ENCODE peak calls at places on chromosomes 12 and 14, in six cellular contexts. One of them, this sample, is unnamed.

GRCh38 chr12:4487024-4487423 is 41.4 kb upstream of the FGF6 start:
- DNase-seq in A549: no peak
- DNase-seq in stimulated activated CD8-positive, alpha-beta memory T cell treated with anti-CD3 and anti-CD28 coated beads, Interleukin-4, amount 100 ng/mL, for 1 hour: no peak
- DNase-seq in NCI-H748 treated with DMSO at 0.1 percent for 48 hours: no peak
- DNase-seq in fibroblast of lung: no peak
- DNase-seq in NCI-H1436: no peak
- DNase-seq in this sample: no peak

GRCh38 chr12:1013618-1014489 is 22.8 kb downstream of the ERC1 start:
- DNase-seq in NCI-H1436: no peak
- DNase-seq in A549: peak; percentile 80
- DNase-seq in NCI-H748 treated with DMSO at 0.1 percent for 48 hours: no peak
- DNase-seq in stimulated activated CD8-positive, alpha-beta memory T cell treated with anti-CD3 and anti-CD28 coated beads, Interleukin-4, amount 100 ng/mL, for 1 hour: no peak
- DNase-seq in fibroblast of lung: peak; percentile 85
- DNase-seq in this sample: no peak

GRCh38 chr12:50185496-50185895 is 18.3 kb upstream of the CERS5 start:
- DNase-seq in NCI-H1436: no peak
- DNase-seq in NCI-H748 treated with DMSO at 0.1 percent for 48 hours: no peak
- DNase-seq in A549: no peak
- DNase-seq in fibroblast of lung: peak; percentile 34
- DNase-seq in stimulated activated CD8-positive, alpha-beta memory T cell treated with anti-CD3 and anti-CD28 coated beads, Interleukin-4, amount 100 ng/mL, for 1 hour: no peak
- DNase-seq in this sample: no peak

GRCh38 chr12:52372216-52373154 is 5.2 kb upstream of the KRT85 start:
- DNase-seq in NCI-H748 treated with DMSO at 0.1 percent for 48 hours: peak; percentile 44
- DNase-seq in stimulated activated CD8-positive, alpha-beta memory T cell treated with anti-CD3 and anti-CD28 coated beads, Interleukin-4, amount 100 ng/mL, for 1 hour: peak; percentile 16
- DNase-seq in fibroblast of lung: peak; percentile 83
- DNase-seq in NCI-H1436: peak; percentile 64
- DNase-seq in A549: peak; percentile 93
- DNase-seq in this sample: no peak

GRCh38 chr12:132045751-132046150 is 96.0 kb downstream of the EP400 start:
- DNase-seq in NCI-H748 treated with DMSO at 0.1 percent for 48 hours: no peak
- DNase-seq in NCI-H1436: no peak
- DNase-seq in A549: no peak
- DNase-seq in fibroblast of lung: no peak
- DNase-seq in stimulated activated CD8-positive, alpha-beta memory T cell treated with anti-CD3 and anti-CD28 coated beads, Interleukin-4, amount 100 ng/mL, for 1 hour: no peak
- DNase-seq in this sample: no peak

GRCh38 chr12:2868986-2869385 is 8.0 kb downstream of the FOXM1 start:
- DNase-seq in stimulated activated CD8-positive, alpha-beta memory T cell treated with anti-CD3 and anti-CD28 coated beads, Interleukin-4, amount 100 ng/mL, for 1 hour: no peak
- DNase-seq in fibroblast of lung: peak; percentile 65
- DNase-seq in A549: no peak
- DNase-seq in NCI-H748 treated with DMSO at 0.1 percent for 48 hours: no peak
- DNase-seq in NCI-H1436: no peak
- DNase-seq in this sample: no peak

GRCh38 chr14:106845286-106846087 is 1319.1 kb downstream of the TMEM121 start:
- DNase-seq in NCI-H1436: peak; percentile 61
- DNase-seq in stimulated activated CD8-positive, alpha-beta memory T cell treated with anti-CD3 and anti-CD28 coated beads, Interleukin-4, amount 100 ng/mL, for 1 hour: no peak
- DNase-seq in A549: peak; percentile 88
- DNase-seq in fibroblast of lung: no peak
- DNase-seq in NCI-H748 treated with DMSO at 0.1 percent for 48 hours: peak; percentile 38
- DNase-seq in this sample: no peak

GRCh38 chr14:94030571-94030970 is 4.4 kb downstream of the OTUB2 start:
- DNase-seq in stimulated activated CD8-positive, alpha-beta memory T cell treated with anti-CD3 and anti-CD28 coated beads, Interleukin-4, amount 100 ng/mL, for 1 hour: no peak
- DNase-seq in NCI-H748 treated with DMSO at 0.1 percent for 48 hours: no peak
- DNase-seq in A549: no peak
- DNase-seq in NCI-H1436: no peak
- DNase-seq in fibroblast of lung: no peak
- DNase-seq in this sample: no peak

GRCh38 chr12:92794814-92795213 is 92.0 kb downstream of the PLEKHG7 start:
- DNase-seq in NCI-H748 treated with DMSO at 0.1 percent for 48 hours: no peak
- DNase-seq in A549: no peak
- DNase-seq in stimulated activated CD8-positive, alpha-beta memory T cell treated with anti-CD3 and anti-CD28 coated beads, Interleukin-4, amount 100 ng/mL, for 1 hour: no peak
- DNase-seq in fibroblast of lung: no peak
- DNase-seq in NCI-H1436: no peak
- DNase-seq in this sample: no peak

GRCh38 chr12:29733060-29733459 is 50.7 kb downstream of the TMTC1 start:
- DNase-seq in fibroblast of lung: peak; percentile 57
- DNase-seq in A549: no peak
- DNase-seq in stimulated activated CD8-positive, alpha-beta memory T cell treated with anti-CD3 and anti-CD28 coated beads, Interleukin-4, amount 100 ng/mL, for 1 hour: no peak
- DNase-seq in NCI-H748 treated with DMSO at 0.1 percent for 48 hours: no peak
- DNase-seq in NCI-H1436: no peak
- DNase-seq in this sample: no peak